ENCODE peak calls at places on chromosomes 7 and 10, in seven cellular contexts. L, Z, J, Q, R, E and G are unnamed samples.

GRCh38 chr10:14032406-14032998 is 298.2 kb downstream of the FRMD4A start:
- DNase-seq in Z (no peak), Q (no peak), R (peak; percentile 93), J (no peak), L (no peak), E (peak; percentile 24), G (no peak)

GRCh38 chr10:31888442-31888841 is 40.2 kb downstream of the ARHGAP12 start:
- DNase-seq in L (no peak), Q (no peak), Z (no peak), R (no peak), J (no peak), E (no peak), G (no peak)

GRCh38 chr7:136640977-136641376 is 227.5 kb upstream of the CHRM2 start:
- DNase-seq in E (no peak), Q (no peak), J (peak; percentile 4), L (no peak), Z (no peak), R (peak; percentile 41), G (no peak)

GRCh38 chr10:27794157-27794556 is 48.5 kb upstream of the MKX start:
- DNase-seq in R (peak; percentile 50), L (no peak), E (no peak), Q (no peak), J (no peak), Z (no peak), G (no peak)

GRCh38 chr10:103592186-103593021 is 98.9 kb downstream of the NEURL1 start:
- DNase-seq in L (no peak), E (peak; percentile 25), J (peak; percentile 51), R (peak; percentile 88), Z (peak; percentile 50), Q (no peak), G (no peak)

GRCh38 chr7:45125193-45125904 is 13.9 kb upstream of the TBRG4 start:
- DNase-seq in E (no peak), R (no peak), Z (no peak), J (no peak), Q (no peak), L (no peak), G (no peak)

GRCh38 chr10:114188876-114189275 is 9.7 kb downstream of the TDRD1 start:
- DNase-seq in L (no peak), Q (no peak), Z (no peak), E (no peak), R (no peak), J (no peak), G (no peak)

GRCh38 chr7:74612015-74612829 is 45.3 kb upstream of the GTF2I start:
- DNase-seq in Z (peak; percentile 28), Q (no peak), J (peak; percentile 66), R (peak; percentile 76), E (no peak), L (no peak), G (peak; percentile 83)

GRCh38 chr10:70234668-70235447 is 1.6 kb upstream of the PPA1 start:
- DNase-seq in R (no peak), J (no peak), E (no peak), Q (peak; percentile 84), Z (no peak), L (no peak), G (no peak)

GRCh38 chr10:128633864-128634541 is 507.8 kb upstream of the MKI67 start:
- DNase-seq in L (no peak), J (no peak), Q (no peak), R (peak; percentile 65), Z (no peak), E (no peak), G (peak; percentile 47)